ENCODE peak calls at places on chromosomes 4 and X, in four cellular contexts. L, U, P and A are unnamed samples.

GRCh38 chr4:6785572-6785925 is 3.0 kb downstream of the KIAA0232 start:
- DNase-seq in U (no peak), L (no peak), P (no peak), A (no peak)

GRCh38 chr4:76590847-76591281 is 155.8 kb downstream of the SHROOM3 start:
- DNase-seq in P (no peak), L (no peak), U (no peak), A (no peak)

GRCh38 chr4:7066493-7066892 is 1.4 kb downstream of the GRPEL1 start:
- DNase-seq in P (no peak), L (no peak), U (no peak), A (no peak)

GRCh38 chr4:152083348-152083747 is 322.5 kb upstream of the GATB start:
- DNase-seq in P (no peak), U (no peak), L (no peak), A (no peak)

GRCh38 chrX:152412105-152412504 is 39.0 kb downstream of the GABRA3 start:
- DNase-seq in P (no peak), U (no peak), L (no peak), A (no peak)

GRCh38 chr4:88797725-88798124 is 100.1 kb upstream of the NAP1L5 start:
- DNase-seq in U (no peak), L (no peak), P (no peak), A (no peak)

GRCh38 chrX:7334253-7334935 is 186.4 kb upstream of the PUDP start:
- DNase-seq in L (no peak), P (no peak), U (no peak), A (no peak)

GRCh38 chr4:86036729-86037128 is 323.1 kb downstream of the MAPK10 start:
- DNase-seq in L (no peak), P (no peak), U (no peak), A (no peak)

GRCh38 chr4:83010111-83010521 is 507 bp downstream of the LIN54 start:
- DNase-seq in L (no peak), P (no peak), U (no peak), A (no peak)

GRCh38 chrX:74426071-74426470 is 4.8 kb downstream of the SLC16A2 start:
- DNase-seq in P (no peak), U (no peak), L (no peak), A (no peak)

GRCh38 chr4:33709247-33709646 is 2535.1 kb downstream of the ARAP2 start:
- DNase-seq in L (no peak), P (no peak), U (no peak), A (no peak)

GRCh38 chrX:150508461-150509367 is 59.7 kb upstream of the MTM1 start:
- DNase-seq in U (no peak), L (no peak), P (no peak), A (no peak)

GRCh38 chr4:58734030-58734673 is 1624.0 kb upstream of the IGFBP7 start:
- DNase-seq in U (no peak), L (no peak), P (no peak), A (no peak)

GRCh38 chr4:39621582-39621981 is 17.1 kb downstream of the SMIM14 start:
- DNase-seq in U (no peak), P (no peak), L (no peak), A (no peak)

GRCh38 chr4:176137626-176138025 is 57.8 kb downstream of the SPATA4 start:
- DNase-seq in U (no peak), P (no peak), L (no peak), A (no peak)

GRCh38 chr4:174523003-174523693 is 860 bp upstream of the HPGD start:
- DNase-seq in P (no peak), L (no peak), U (no peak), A (no peak)

GRCh38 chr4:83618431-83618830 is 82.5 kb downstream of the GPAT3 start:
- DNase-seq in P (peak), U (no peak), L (no peak), A (no peak)

GRCh38 chr4:7652451-7652871 is 217.7 kb upstream of the PSAPL1 start:
- DNase-seq in U (no peak), L (no peak), P (no peak), A (no peak)

GRCh38 chr4:93184093-93184492 is 644.5 kb upstream of the ATOH1 start:
- DNase-seq in L (no peak), P (no peak), U (no peak), A (no peak)

GRCh38 chr4:13706716-13707115 is 79.2 kb upstream of the BOD1L1 start:
- DNase-seq in U (no peak), P (no peak), L (no peak), A (no peak)

GRCh38 chr4:125085-125820 is 952 bp downstream of the ZNF718 start:
- DNase-seq in U (peak), L (no peak), P (peak), A (no peak)

GRCh38 chr4:173516621-173517612 is 13.1 kb downstream of the HAND2 start:
- DNase-seq in P (no peak), U (no peak), L (no peak), A (no peak)

GRCh38 chr4:37324526-37324925 is 80.0 kb downstream of the NWD2 start:
- DNase-seq in P (no peak), U (no peak), L (no peak), A (no peak)

GRCh38 chr4:35689866-35690265 is 554.4 kb downstream of the ARAP2 start:
- DNase-seq in U (no peak), L (no peak), P (no peak), A (no peak)

GRCh38 chrX:109281478-109282275 is 200.2 kb downstream of the GUCY2F start:
- DNase-seq in U (no peak), L (no peak), P (no peak), A (no peak)

GRCh38 chr4:15786743-15787142 is 8.6 kb downstream of the CD38 start:
- DNase-seq in P (no peak), L (no peak), U (no peak), A (no peak)

GRCh38 chr4:48296330-48296729 is 26.7 kb upstream of the TEC start:
- DNase-seq in P (no peak), U (no peak), L (no peak), A (no peak)

GRCh38 chr4:38177035-38177791 is 217.0 kb downstream of the PTTG2 start:
- DNase-seq in L (no peak), U (peak), P (no peak), A (no peak)

GRCh38 chr4:53520114-53520513 is 71.2 kb downstream of the LNX1 start:
- DNase-seq in P (no peak), U (no peak), L (no peak), A (no peak)

GRCh38 chr4:20252656-20253271 is 1.1 kb downstream of the SLIT2 start:
- DNase-seq in U (no peak), P (no peak), L (no peak), A (peak)

GRCh38 chr4:186326391-186326790 is 60.4 kb downstream of the F11 start:
- DNase-seq in L (no peak), P (no peak), U (no peak), A (no peak)

GRCh38 chr4:138439143-138439581 is 197.0 kb upstream of the SLC7A11 start:
- DNase-seq in U (no peak), L (no peak), P (no peak), A (no peak)

DNA sequence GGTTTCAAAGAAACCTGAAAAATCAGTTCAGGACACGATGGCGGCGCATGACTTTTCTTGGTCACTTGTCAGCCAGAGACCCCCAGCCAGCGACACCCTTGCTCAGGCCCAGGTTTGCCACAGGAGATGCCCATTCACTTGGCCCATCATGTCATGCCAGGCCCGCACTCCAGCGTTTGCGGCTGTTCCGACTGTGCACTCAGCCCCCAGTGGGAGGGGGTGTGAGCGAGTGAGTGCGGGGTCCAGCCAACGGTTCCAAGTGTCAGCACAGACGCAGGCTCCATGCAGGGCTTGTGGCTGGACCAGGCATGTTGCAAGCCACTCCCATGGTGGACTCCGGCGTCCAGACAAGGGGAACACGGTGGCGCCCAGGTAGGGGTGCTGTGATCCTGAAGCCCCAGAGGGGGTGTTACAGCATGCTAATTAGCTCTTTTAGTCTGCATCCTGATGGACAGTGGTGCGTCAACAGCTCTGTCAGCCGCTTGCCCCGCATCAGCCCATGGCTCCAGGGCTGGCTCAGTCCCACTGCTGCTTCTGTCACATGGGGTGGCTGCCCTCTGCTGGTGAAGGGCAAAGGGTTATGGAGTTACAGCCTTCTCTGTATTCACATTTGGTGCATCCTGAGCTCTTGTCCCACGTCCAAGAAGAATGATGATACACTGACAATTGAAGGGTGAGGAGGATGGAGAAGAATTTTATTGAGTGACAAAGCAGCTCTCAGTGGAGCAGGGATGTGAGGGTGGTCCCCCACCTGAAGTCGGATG is 3.7 kb upstream of the MAEA start:
- DNase-seq in P (no peak), L (no peak), U (peak), A (no peak)
- TF ChIP-seq SPI1 in P (no peak), L (no peak), U (no peak), A (no peak)

GRCh38 chr4:109699553-109700225 is 3.6 kb downstream of the CASP6 start:
- DNase-seq in L (no peak), U (no peak), P (no peak), A (no peak)

GRCh38 chr4:109702950-109703663 is at the start of gene CASP6:
- DNase-seq in P (peak), U (peak), L (peak), A (peak)

GRCh38 chr4:109708435-109708834 is 5.2 kb upstream of the CASP6 start:
- DNase-seq in U (no peak), P (no peak), L (no peak), A (no peak)

GRCh38 chr4:109701566-109702399 is 1.5 kb downstream of the CASP6 start:
- DNase-seq in L (no peak), U (no peak), P (peak), A (no peak)

DNA sequence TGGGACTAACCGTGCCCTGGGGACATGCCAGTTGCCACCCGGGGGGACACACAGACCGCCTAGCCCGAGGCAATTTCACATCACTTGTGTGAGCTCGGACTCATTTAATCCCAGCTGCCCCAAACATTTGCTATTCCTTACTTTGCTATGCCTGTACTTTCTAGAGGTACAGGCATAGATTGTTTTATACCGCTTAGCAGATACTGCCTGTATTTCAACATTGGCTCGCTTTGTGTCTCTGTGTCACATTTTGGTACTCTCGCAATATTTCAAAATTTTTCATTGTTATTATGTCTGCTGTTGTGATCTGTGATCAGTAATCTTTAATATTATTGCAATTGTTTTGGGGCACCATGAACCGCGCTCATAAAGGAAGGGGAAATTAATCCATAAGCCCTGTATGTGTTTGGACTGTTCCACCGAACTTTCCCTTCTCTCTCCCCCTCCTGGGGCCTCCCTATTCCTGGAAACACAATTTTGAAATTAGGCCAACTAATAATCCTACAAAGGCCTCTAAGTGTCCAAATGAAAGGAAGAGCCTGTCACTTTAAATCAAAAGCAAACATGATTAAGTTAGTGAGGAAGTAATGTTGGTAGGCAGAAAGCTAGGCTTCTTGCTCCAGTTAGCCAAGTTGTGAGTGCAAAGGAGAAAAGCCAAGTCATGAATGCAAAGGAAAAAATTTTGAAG is 563 bp upstream of the CASP6 start:
- DNase-seq in P (no peak), L (peak), U (peak), A (no peak)
- TF ChIP-seq POLR2AphosphoS5 in P (no peak), L (no peak), U (no peak), A (no peak)

GRCh38 chrX:18348047-18348446 is 6.4 kb downstream of the SCML2 start:
- DNase-seq in P (no peak), L (no peak), U (no peak), A (no peak)
- TF ChIP-seq SPI1 in P (no peak), L (no peak), U (no peak), A (no peak)

DNA sequence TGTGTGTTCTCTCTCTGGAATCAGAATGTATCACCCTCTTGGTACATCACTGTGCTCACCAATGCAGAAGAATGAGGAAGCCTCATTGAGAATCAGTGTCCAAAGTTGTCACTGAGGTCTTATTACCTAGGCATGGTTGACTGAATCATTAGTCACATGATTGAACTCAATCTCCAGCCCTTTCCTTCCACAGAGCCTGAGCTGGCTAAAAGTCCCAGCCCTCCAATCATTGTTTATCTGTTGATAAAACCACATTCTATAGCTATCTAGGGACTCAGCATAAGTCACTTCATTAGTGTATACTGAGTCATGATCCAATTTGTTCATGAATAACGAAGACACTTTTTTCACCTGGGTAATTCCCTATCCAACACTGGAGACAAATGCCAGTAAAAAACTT is 396.8 kb downstream of the TRAM1L1 start:
- DNase-seq in L (no peak), U (no peak), P (no peak), A (no peak)
- TF ChIP-seq POLR2AphosphoS5 in L (no peak), U (no peak), P (no peak), A (no peak)

GRCh38 chr4:154630307-154630706 is 17.9 kb upstream of the FGG start:
- DNase-seq in L (no peak), P (no peak), U (no peak), A (no peak)

GRCh38 chr4:154623995-154624394 is 11.5 kb upstream of the FGG start:
- DNase-seq in U (no peak), L (no peak), P (no peak), A (no peak)

GRCh38 chr4:154622598-154622997 is 10.1 kb upstream of the FGG start:
- DNase-seq in U (peak), L (no peak), P (peak), A (peak)

DNA sequence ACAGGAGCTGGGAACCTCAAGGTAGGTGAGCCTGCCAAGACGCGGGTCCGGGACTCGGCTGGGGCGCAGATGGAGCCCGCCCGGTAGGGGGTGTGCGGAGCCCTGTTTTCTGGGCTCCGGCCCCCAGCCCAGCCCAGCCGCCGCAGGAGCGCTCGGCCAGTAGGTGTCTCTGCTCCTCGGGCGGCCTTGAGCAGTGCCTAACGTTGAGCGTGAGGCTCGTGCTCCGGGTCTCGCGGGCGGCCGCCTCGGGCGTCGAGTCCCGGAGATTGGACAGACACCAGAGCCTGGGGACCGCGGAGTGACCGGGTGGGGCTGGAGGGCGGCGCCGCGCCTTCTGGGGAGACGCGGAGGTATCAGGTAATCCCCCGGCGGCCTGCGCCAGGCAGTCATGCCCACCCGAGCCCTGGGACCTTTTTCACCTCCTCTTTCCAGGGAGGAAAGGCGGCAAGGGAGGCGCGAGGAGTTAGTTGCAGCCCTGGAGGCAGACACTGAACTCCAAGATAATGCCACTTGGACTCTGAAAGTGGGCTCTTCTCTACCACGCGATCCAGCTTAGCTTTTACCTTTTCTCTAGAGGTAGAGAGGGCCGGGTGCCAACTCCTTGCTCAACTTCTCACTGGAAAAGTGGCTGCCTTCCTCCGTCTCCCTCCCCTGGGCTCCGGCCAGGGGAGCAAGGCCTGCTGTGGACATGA is 14.5 kb upstream of the FGG start:
- DNase-seq in L (no peak), U (peak), P (peak), A (peak)
- TF ChIP-seq SPI1 in L (no peak), U (no peak), P (no peak), A (no peak)

DNA sequence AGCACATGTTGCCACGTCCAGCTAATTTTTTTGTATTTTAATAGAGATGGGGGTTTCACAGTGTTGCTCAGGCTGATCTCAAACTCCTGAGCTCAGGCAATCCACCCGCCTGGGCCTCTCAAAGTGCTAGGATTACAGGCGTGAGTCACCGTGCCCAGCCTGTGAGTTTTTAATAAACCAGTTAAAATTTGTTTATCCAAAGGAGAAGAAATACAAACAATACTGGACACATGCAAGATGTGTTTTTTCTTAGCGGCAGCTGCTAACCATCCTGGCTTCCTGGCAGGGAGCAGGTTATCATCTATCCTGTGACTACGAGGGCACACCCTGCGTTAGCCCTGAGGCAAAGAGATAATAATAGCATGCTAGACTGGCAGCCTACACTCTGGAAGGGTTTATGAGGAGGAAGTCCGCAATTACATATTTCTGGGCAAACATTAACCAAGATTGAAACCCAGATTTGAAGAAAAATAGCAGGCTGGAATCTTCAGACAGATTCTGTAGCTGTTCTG is 191.4 kb downstream of the SPRY1 start:
- DNase-seq in L (no peak), U (no peak), P (no peak), A (no peak)
- TF ChIP-seq POLR2AphosphoS5 in L (no peak), U (no peak), P (no peak), A (no peak)

GRCh38 chr4:100391913-100392312 is 125.9 kb downstream of the EMCN start:
- DNase-seq in P (no peak), L (no peak), U (no peak), A (no peak)
- TF ChIP-seq SPI1 in P (no peak), L (no peak), U (no peak), A (no peak)

DNA sequence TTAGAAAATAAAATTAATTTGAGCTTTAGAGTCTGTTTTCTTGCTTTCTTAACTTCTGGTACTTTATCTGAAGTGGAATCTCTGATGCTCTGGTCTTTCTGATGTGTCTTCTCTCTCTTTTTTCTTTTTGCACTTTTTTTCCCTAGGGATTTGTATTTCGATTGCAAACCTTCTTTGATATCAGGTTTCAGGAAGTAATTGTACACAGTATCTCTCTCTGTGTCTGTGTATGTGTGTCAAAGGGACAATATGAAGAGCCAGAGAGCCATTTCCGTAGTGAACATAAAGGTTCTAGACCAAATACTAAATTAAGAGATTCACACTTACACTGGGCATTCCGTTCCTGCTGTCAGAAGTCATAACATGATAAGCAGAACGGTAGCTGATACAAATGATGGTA is 325.0 kb downstream of the PCDH7 start:
- DNase-seq in L (no peak), U (no peak), P (no peak), A (no peak)
- TF ChIP-seq POLR2AphosphoS5 in L (no peak), U (no peak), P (no peak), A (no peak)